ENCODE peak calls at places on chromosomes 5 and 9, in five cellular contexts. One of them, this sample, is unnamed.
A peak's percentile ranks its signal among the peaks of the same experiment; 100 is the strongest.

GRCh38 chr9:129803679-129804065 is 688 bp downstream of the TOR1B start:
- DNase-seq in fibroblast of lung: no peak
- DNase-seq in psoas muscle: no peak
- DNase-seq in BE2C: no peak
- DNase-seq in esophagus squamous epithelium: no peak
- DNase-seq in this sample: no peak

GRCh38 chr9:77879344-77880089 is 152.1 kb downstream of the GNAQ start:
- DNase-seq in BE2C: no peak
- DNase-seq in psoas muscle: no peak
- DNase-seq in fibroblast of lung: no peak
- DNase-seq in esophagus squamous epithelium: no peak
- DNase-seq in this sample: no peak

GRCh38 chr9:14403112-14403511 is 89.2 kb upstream of the NFIB start:
- DNase-seq in esophagus squamous epithelium: no peak
- DNase-seq in psoas muscle: no peak
- DNase-seq in BE2C: no peak
- DNase-seq in fibroblast of lung: no peak
- DNase-seq in this sample: no peak

GRCh38 chr9:124453586-124454191 is 3.4 kb downstream of the ADGRD2 start:
- DNase-seq in fibroblast of lung: no peak
- DNase-seq in BE2C: no peak
- DNase-seq in esophagus squamous epithelium: no peak
- DNase-seq in psoas muscle: no peak
- DNase-seq in this sample: no peak

GRCh38 chr5:6402939-6403338 is 24.6 kb upstream of the MED10 start:
- DNase-seq in fibroblast of lung: no peak
- DNase-seq in BE2C: no peak
- DNase-seq in esophagus squamous epithelium: no peak
- DNase-seq in psoas muscle: no peak
- DNase-seq in this sample: no peak

GRCh38 chr5:134111741-134112647 is 2.5 kb upstream of the TCF7 start:
- DNase-seq in fibroblast of lung: no peak
- DNase-seq in psoas muscle: no peak
- DNase-seq in esophagus squamous epithelium: no peak
- DNase-seq in BE2C: no peak
- DNase-seq in this sample: no peak

GRCh38 chr5:61162832-61163567 is 732 bp upstream of the SMIM15 start:
- DNase-seq in fibroblast of lung: peak; percentile 35
- DNase-seq in BE2C: peak; percentile 24
- DNase-seq in esophagus squamous epithelium: no peak
- DNase-seq in psoas muscle: no peak
- DNase-seq in this sample: no peak

GRCh38 chr9:107600060-107600573 is 110.5 kb upstream of the KLF4 start:
- DNase-seq in fibroblast of lung: no peak
- DNase-seq in esophagus squamous epithelium: no peak
- DNase-seq in psoas muscle: no peak
- DNase-seq in BE2C: no peak
- DNase-seq in this sample: peak; percentile 71

GRCh38 chr5:12320331-12320730 is 416.1 kb upstream of the CTNND2 start:
- DNase-seq in esophagus squamous epithelium: no peak
- DNase-seq in psoas muscle: no peak
- DNase-seq in fibroblast of lung: no peak
- DNase-seq in BE2C: no peak
- DNase-seq in this sample: no peak

GRCh38 chr5:12316812-12317211 is 412.6 kb upstream of the CTNND2 start:
- DNase-seq in esophagus squamous epithelium: no peak
- DNase-seq in psoas muscle: no peak
- DNase-seq in BE2C: no peak
- DNase-seq in fibroblast of lung: no peak
- DNase-seq in this sample: no peak

GRCh38 chr5:12323637-12324229 is 419.5 kb upstream of the CTNND2 start:
- DNase-seq in BE2C: no peak
- DNase-seq in psoas muscle: no peak
- DNase-seq in esophagus squamous epithelium: no peak
- DNase-seq in fibroblast of lung: no peak
- DNase-seq in this sample: no peak

GRCh38 chr5:12322042-12322441 is 417.8 kb upstream of the CTNND2 start:
- DNase-seq in esophagus squamous epithelium: no peak
- DNase-seq in psoas muscle: no peak
- DNase-seq in BE2C: no peak
- DNase-seq in fibroblast of lung: no peak
- DNase-seq in this sample: no peak
- H3K9me3 ChIP-seq in esophagus squamous epithelium: no peaks in the 10 kb centered on the region
- H3K9me3 ChIP-seq in psoas muscle: peaks cover 7% of the 10 kb centered on the region
- H3K9me3 ChIP-seq in BE2C: no peaks in the 10 kb centered on the region
- H3K9me3 ChIP-seq in fibroblast of lung: no peaks in the 10 kb centered on the region
- H3K9me3 ChIP-seq in this sample: no peaks in the 10 kb centered on the region

GRCh38 chr9:121324316-121324715 is 45.7 kb downstream of the STOM start:
- DNase-seq in BE2C: no peak
- DNase-seq in psoas muscle: no peak
- DNase-seq in fibroblast of lung: no peak
- DNase-seq in esophagus squamous epithelium: no peak
- DNase-seq in this sample: peak; percentile 70
- H3K9me3 ChIP-seq in BE2C: no peaks in the 10 kb centered on the region
- H3K9me3 ChIP-seq in psoas muscle: no peaks in the 10 kb centered on the region
- H3K9me3 ChIP-seq in fibroblast of lung: no peaks in the 10 kb centered on the region
- H3K9me3 ChIP-seq in esophagus squamous epithelium: no peaks in the 10 kb centered on the region
- H3K9me3 ChIP-seq in this sample: no peaks in the 10 kb centered on the region

GRCh38 chr5:58503634-58504033 is 12.4 kb downstream of the GAPT start:
- DNase-seq in esophagus squamous epithelium: no peak
- DNase-seq in psoas muscle: no peak
- DNase-seq in BE2C: no peak
- DNase-seq in fibroblast of lung: no peak
- DNase-seq in this sample: no peak

GRCh38 chr5:58502032-58502431 is 10.8 kb downstream of the GAPT start:
- DNase-seq in fibroblast of lung: no peak
- DNase-seq in esophagus squamous epithelium: no peak
- DNase-seq in psoas muscle: no peak
- DNase-seq in BE2C: no peak
- DNase-seq in this sample: no peak

GRCh38 chr5:58507715-58508114 is 16.5 kb downstream of the GAPT start:
- DNase-seq in esophagus squamous epithelium: no peak
- DNase-seq in psoas muscle: no peak
- DNase-seq in fibroblast of lung: no peak
- DNase-seq in BE2C: no peak
- DNase-seq in this sample: no peak

GRCh38 chr5:58505971-58506640 is 14.9 kb downstream of the GAPT start:
- DNase-seq in esophagus squamous epithelium: no peak
- DNase-seq in BE2C: no peak
- DNase-seq in fibroblast of lung: no peak
- DNase-seq in psoas muscle: no peak
- DNase-seq in this sample: no peak

GRCh38 chr5:58505502-58505901 is 14.3 kb downstream of the GAPT start:
- DNase-seq in psoas muscle: no peak
- DNase-seq in esophagus squamous epithelium: no peak
- DNase-seq in BE2C: no peak
- DNase-seq in fibroblast of lung: no peak
- DNase-seq in this sample: no peak
- H3K9me3 ChIP-seq in psoas muscle: no peaks in the 10 kb centered on the region
- H3K9me3 ChIP-seq in esophagus squamous epithelium: no peaks in the 10 kb centered on the region
- H3K9me3 ChIP-seq in BE2C: no peaks in the 10 kb centered on the region
- H3K9me3 ChIP-seq in fibroblast of lung: no peaks in the 10 kb centered on the region
- H3K9me3 ChIP-seq in this sample: no peaks in the 10 kb centered on the region

GRCh38 chr5:2302169-2302568 is 419.4 kb upstream of the IRX4 start:
- DNase-seq in psoas muscle: no peak
- DNase-seq in fibroblast of lung: no peak
- DNase-seq in BE2C: no peak
- DNase-seq in esophagus squamous epithelium: no peak
- DNase-seq in this sample: no peak
- H3K9me3 ChIP-seq in psoas muscle: no peaks in the 10 kb centered on the region
- H3K9me3 ChIP-seq in fibroblast of lung: no peaks in the 10 kb centered on the region
- H3K9me3 ChIP-seq in BE2C: peaks cover 2% of the 10 kb centered on the region
- H3K9me3 ChIP-seq in esophagus squamous epithelium: no peaks in the 10 kb centered on the region
- H3K9me3 ChIP-seq in this sample: no peaks in the 10 kb centered on the region

DNA sequence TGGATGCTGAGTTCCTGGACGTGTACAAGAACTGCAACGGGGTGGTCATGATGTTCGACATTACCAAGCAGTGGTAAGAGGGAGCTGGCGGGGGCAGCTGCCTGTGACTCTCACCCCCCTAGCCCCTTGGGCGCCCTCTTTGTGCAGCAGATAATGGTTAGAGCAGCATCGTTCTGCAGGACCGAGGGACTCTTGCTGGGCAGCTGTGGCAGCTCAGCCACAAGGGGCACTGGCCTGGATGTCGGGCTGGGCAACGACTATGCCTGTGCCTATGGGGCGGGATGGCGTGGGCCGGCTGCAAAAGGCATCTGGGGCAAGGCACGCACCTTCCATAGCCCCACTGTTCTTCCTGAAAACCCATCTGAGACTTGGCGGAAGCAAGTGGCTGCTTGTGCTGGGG is 12.9 kb upstream of the AJM1 start:
- DNase-seq in fibroblast of lung: no peak
- DNase-seq in psoas muscle: no peak
- DNase-seq in esophagus squamous epithelium: no peak
- DNase-seq in BE2C: no peak
- DNase-seq in this sample: no peak
- H3K9me3 ChIP-seq in fibroblast of lung: no peaks in the 10 kb centered on the region
- H3K9me3 ChIP-seq in psoas muscle: no peaks in the 10 kb centered on the region
- H3K9me3 ChIP-seq in esophagus squamous epithelium: no peaks in the 10 kb centered on the region
- H3K9me3 ChIP-seq in BE2C: no peaks in the 10 kb centered on the region
- H3K9me3 ChIP-seq in this sample: no peaks in the 10 kb centered on the region

GRCh38 chr5:3197699-3198098 is 397.9 kb upstream of the IRX1 start:
- DNase-seq in psoas muscle: no peak
- DNase-seq in fibroblast of lung: no peak
- DNase-seq in esophagus squamous epithelium: no peak
- DNase-seq in BE2C: no peak
- DNase-seq in this sample: no peak
- H3K9me3 ChIP-seq in psoas muscle: no peaks in the 10 kb centered on the region
- H3K9me3 ChIP-seq in fibroblast of lung: no peaks in the 10 kb centered on the region
- H3K9me3 ChIP-seq in esophagus squamous epithelium: no peaks in the 10 kb centered on the region
- H3K9me3 ChIP-seq in BE2C: no peaks in the 10 kb centered on the region
- H3K9me3 ChIP-seq in this sample: no peaks in the 10 kb centered on the region

GRCh38 chr9:122551371-122551770 is 1.5 kb upstream of the OR1N2 start:
- DNase-seq in fibroblast of lung: no peak
- DNase-seq in BE2C: no peak
- DNase-seq in esophagus squamous epithelium: no peak
- DNase-seq in psoas muscle: no peak
- DNase-seq in this sample: no peak

DNA sequence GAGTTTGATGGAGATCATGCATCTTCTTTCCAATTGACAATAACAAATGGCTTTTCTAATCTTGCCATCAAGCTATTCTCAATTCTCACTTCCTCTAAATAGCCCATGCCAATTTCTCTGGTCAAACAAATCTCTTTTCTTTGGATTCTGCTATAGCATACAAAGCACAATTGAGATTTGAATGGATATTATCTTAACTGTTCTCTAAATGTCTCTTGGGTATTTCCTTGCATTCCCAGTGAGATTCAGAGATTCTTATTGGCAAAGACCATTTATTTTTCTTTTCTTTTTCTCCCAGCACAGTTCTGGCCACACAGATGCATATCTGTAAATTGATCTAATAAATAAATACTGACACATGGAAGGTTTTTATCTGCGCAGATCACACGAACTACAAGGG is at the start of gene OR1N2:
- DNase-seq in fibroblast of lung: no peak
- DNase-seq in BE2C: no peak
- DNase-seq in psoas muscle: no peak
- DNase-seq in esophagus squamous epithelium: no peak
- DNase-seq in this sample: no peak
- H3K9me3 ChIP-seq in fibroblast of lung: no peaks in the 10 kb centered on the region
- H3K9me3 ChIP-seq in BE2C: no peaks in the 10 kb centered on the region
- H3K9me3 ChIP-seq in psoas muscle: no peaks in the 10 kb centered on the region
- H3K9me3 ChIP-seq in esophagus squamous epithelium: no peaks in the 10 kb centered on the region
- H3K9me3 ChIP-seq in this sample: no peaks in the 10 kb centered on the region

This sample was measured in sigmoid colon.